ENCODE peak calls at places on chromosome 10, in four cellular contexts. A is HepG2, N is H1, Z is GM12878. W is an unnamed sample.

GRCh38 chr10:112896273-112896672 is 53.8 kb upstream of the TCF7L2 start:
- DNase-seq in A (peak), N (no peak), Z (no peak), W (no peak)

GRCh38 chr10:78605800-78606350 is 462.9 kb upstream of the ZMIZ1 start:
- DNase-seq in A (peak), N (no peak), Z (no peak), W (no peak)

GRCh38 chr10:130967784-130968183 is 343.7 kb downstream of the TCERG1L start:
- DNase-seq in A (no peak), N (no peak), Z (no peak), W (no peak)

GRCh38 chr10:47104786-47105385 is 193.7 kb downstream of the PTPN20 start:
- DNase-seq in A (no peak), N (peak), Z (no peak), W (no peak)

GRCh38 chr10:98261436-98262277 is 6.3 kb downstream of the LOXL4 start:
- DNase-seq in A (no peak), N (no peak), Z (no peak), W (no peak)

GRCh38 chr10:120700421-120700820 is 150.7 kb upstream of the WDR11 start:
- DNase-seq in A (no peak), N (no peak), Z (no peak), W (no peak)

GRCh38 chr10:98477861-98478260 is 31.1 kb upstream of the HPS1 start:
- DNase-seq in A (no peak), N (no peak), Z (no peak), W (no peak)

GRCh38 chr10:103695584-103696005 is 159.8 kb downstream of the SH3PXD2A start:
- DNase-seq in A (no peak), N (no peak), Z (no peak), W (peak)

GRCh38 chr10:129758180-129758579 is 205.9 kb downstream of the EBF3 start:
- DNase-seq in A (no peak), N (no peak), Z (no peak), W (no peak)

GRCh38 chr10:24652381-24652957 is 71.2 kb downstream of the ARHGAP21 start:
- DNase-seq in A (no peak), N (no peak), Z (peak), W (no peak)

GRCh38 chr10:14772399-14772798 is 2.3 kb downstream of the FAM107B start:
- DNase-seq in A (no peak), N (no peak), Z (no peak), W (no peak)

GRCh38 chr10:102904337-102904736 is 13.8 kb upstream of the CNNM2 start:
- DNase-seq in A (no peak), N (no peak), Z (no peak), W (no peak)

GRCh38 chr10:6722616-6723004 is 142.5 kb upstream of the PRKCQ start:
- DNase-seq in A (no peak), N (no peak), Z (no peak), W (no peak)

GRCh38 chr10:92291921-92292860 is 1.2 kb downstream of the MARCHF5 start:
- DNase-seq in A (peak), N (no peak), Z (peak), W (peak)

GRCh38 chr10:24920907-24921881 is 31.2 kb downstream of the PRTFDC1 start:
- DNase-seq in A (no peak), N (no peak), Z (peak), W (peak)

GRCh38 chr10:62852961-62853702 is 37.0 kb upstream of the EGR2 start:
- DNase-seq in A (no peak), N (no peak), Z (peak), W (no peak)

GRCh38 chr10:124125305-124126116 is 32.1 kb upstream of the CHST15 start:
- DNase-seq in A (peak), N (no peak), Z (no peak), W (no peak)

GRCh38 chr10:28558923-28559508 is 26.1 kb downstream of the WAC start:
- DNase-seq in A (no peak), N (no peak), Z (no peak), W (no peak)

GRCh38 chr10:70115948-70116682 is 16.5 kb downstream of the AIFM2 start:
- DNase-seq in A (peak), N (peak), Z (no peak), W (peak)

GRCh38 chr10:123241391-123242141 is 87.4 kb downstream of the BUB3 start:
- DNase-seq in A (peak), N (no peak), Z (no peak), W (no peak)

GRCh38 chr10:31103096-31103495 is 71.4 kb upstream of the ZNF438 start:
- DNase-seq in A (no peak), N (peak), Z (no peak), W (no peak)

GRCh38 chr10:128664729-128665128 is 538.5 kb upstream of the MKI67 start:
- DNase-seq in A (no peak), N (no peak), Z (no peak), W (no peak)

GRCh38 chr10:46528675-46529615 is 27.5 kb downstream of the GPRIN2 start:
- DNase-seq in A (no peak), N (no peak), Z (no peak), W (no peak)

GRCh38 chr10:73043319-73043718 is 53.3 kb downstream of the P4HA1 start:
- DNase-seq in A (no peak), N (no peak), Z (no peak), W (no peak)
- TF ChIP-seq CHD2 in A (no peak), N (no peak), Z (no peak), W (no peak)

GRCh38 chr10:87918254-87918859 is 54.9 kb downstream of the PTEN start:
- DNase-seq in A (no peak), N (no peak), Z (no peak), W (no peak)

GRCh38 chr10:87923233-87923632 is 59.8 kb downstream of the PTEN start:
- DNase-seq in A (no peak), N (no peak), Z (no peak), W (no peak)

GRCh38 chr10:87921934-87922688 is 58.7 kb downstream of the PTEN start:
- DNase-seq in A (no peak), N (no peak), Z (no peak), W (no peak)

GRCh38 chr10:87916515-87916914 is 53.1 kb downstream of the PTEN start:
- DNase-seq in A (no peak), N (no peak), Z (no peak), W (no peak)

GRCh38 chr10:87920538-87920937 is 57.1 kb downstream of the PTEN start:
- DNase-seq in A (no peak), N (no peak), Z (no peak), W (no peak)
- TF ChIP-seq CBX5 in A (no peak), N (no peak), Z (no peak), W (no peak)

DNA sequence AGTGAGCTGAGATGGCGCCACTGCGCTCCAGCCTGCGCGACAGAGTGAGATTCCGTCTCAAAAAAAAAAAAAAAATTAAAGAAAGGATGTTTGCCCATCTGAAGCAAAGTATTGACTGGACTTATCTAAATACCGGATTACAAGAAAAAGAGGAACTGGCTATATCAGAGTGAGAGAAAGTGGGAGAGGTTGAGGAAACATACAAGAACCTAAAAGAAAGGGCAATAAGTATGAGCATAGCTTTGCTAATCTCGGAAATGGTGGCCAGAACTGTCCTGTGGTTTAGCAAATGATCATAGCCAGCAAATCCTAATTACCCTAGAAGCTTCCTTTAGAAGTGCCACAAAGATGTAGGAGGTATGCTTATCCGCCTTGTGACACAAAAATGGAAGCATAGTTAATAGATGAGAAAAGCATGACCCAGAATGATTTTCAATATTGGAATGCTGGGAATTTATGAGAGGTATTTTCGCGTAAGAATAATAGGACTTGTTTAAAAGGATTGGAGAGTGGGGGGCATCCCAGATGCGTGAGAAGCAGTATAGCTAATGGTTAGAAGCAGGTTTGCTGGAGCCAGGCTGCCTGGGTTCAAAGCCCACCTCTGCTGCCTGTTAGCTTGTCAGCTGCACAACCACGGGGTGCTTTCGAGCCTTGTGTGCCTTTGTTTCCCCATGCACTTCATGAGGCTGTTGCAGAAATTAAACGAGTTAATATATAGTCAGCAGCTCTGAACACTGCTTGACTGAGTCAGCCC is 1.2 kb upstream of the GTPBP4 start:
- DNase-seq in A (no peak), N (no peak), Z (no peak), W (no peak)
- TF ChIP-seq POLR2A in A (no peak), N (no peak), Z (no peak), W (no peak)

GRCh38 chr10:71339796-71340589 is 20.9 kb downstream of the SLC29A3 start:
- DNase-seq in A (peak), N (no peak), Z (no peak), W (peak)
- TF ChIP-seq CHD2 in A (no peak), N (no peak), Z (no peak), W (no peak)